ENCODE peak calls at places on chromosomes 12 and 14, in six cellular contexts. Q, D, H, I, Y and G are unnamed samples.

GRCh38 chr12:107670999-107671643 is 14.5 kb upstream of the PWP1 start:
- DNase-seq in Q (no peak), D (no peak), H (peak), I (peak), Y (no peak), G (no peak)

GRCh38 chr12:68221497-68221896 is 4.1 kb downstream of the IL26 start:
- DNase-seq in Q (no peak), D (no peak), H (no peak), I (no peak), Y (no peak), G (no peak)

GRCh38 chr12:46965880-46966279 is 113.5 kb upstream of the PCED1B start:
- DNase-seq in Q (no peak), D (no peak), H (no peak), I (no peak), Y (no peak), G (no peak)

GRCh38 chr14:54487771-54488170 is 1.0 kb downstream of the GMFB start:
- DNase-seq in Q (no peak), D (no peak), H (peak), I (no peak), Y (no peak), G (peak)

GRCh38 chr12:5796171-5797091 is 148.6 kb downstream of the ANO2 start:
- DNase-seq in Q (no peak), D (no peak), H (no peak), I (peak), Y (no peak), G (no peak)

GRCh38 chr12:47813491-47814196 is 6.1 kb downstream of the HDAC7 start:
- DNase-seq in Q (no peak), D (no peak), H (no peak), I (peak), Y (no peak), G (no peak)

GRCh38 chr14:69637503-69638030 is 26.2 kb downstream of the SUSD6 start:
- DNase-seq in Q (no peak), D (no peak), H (no peak), I (peak), Y (no peak), G (no peak)

GRCh38 chr14:39452680-39453079 is 20.4 kb upstream of the FBXO33 start:
- DNase-seq in Q (no peak), D (no peak), H (no peak), I (no peak), Y (no peak), G (no peak)

GRCh38 chr14:78700236-78700635 is 530.1 kb downstream of the NRXN3 start:
- DNase-seq in Q (no peak), D (no peak), H (peak), I (no peak), Y (no peak), G (no peak)

GRCh38 chr12:26863515-26863914 is 30.5 kb upstream of the ITPR2 start:
- DNase-seq in Q (no peak), D (no peak), H (peak), I (peak), Y (no peak), G (no peak)

GRCh38 chr12:116102019-116102418 is 175.5 kb downstream of the MED13L start:
- DNase-seq in Q (no peak), D (no peak), H (no peak), I (no peak), Y (no peak), G (peak)

GRCh38 chr14:96479435-96480146 is 22.6 kb upstream of the PAPOLA start:
- DNase-seq in Q (no peak), D (no peak), H (no peak), I (no peak), Y (no peak), G (no peak)

GRCh38 chr12:29486972-29487371 is 10.5 kb downstream of the OVCH1 start:
- DNase-seq in Q (no peak), D (no peak), H (no peak), I (no peak), Y (no peak), G (no peak)

GRCh38 chr14:74712499-74713394 is at the start of the genes AREL1 and FCF1:
- DNase-seq in Q (peak), D (no peak), H (peak), I (peak), Y (peak), G (no peak)

GRCh38 chr12:94384030-94384429 is 75.6 kb downstream of the CEP83 start:
- DNase-seq in Q (no peak), D (no peak), H (no peak), I (no peak), Y (no peak), G (no peak)

GRCh38 chr14:22276913-22277816 is 311.9 kb downstream of the DAD1 start:
- DNase-seq in Q (no peak), D (no peak), H (peak), I (no peak), Y (peak), G (no peak)

GRCh38 chr14:71527807-71528206 is 404.4 kb upstream of the RGS6 start:
- DNase-seq in Q (no peak), D (no peak), H (no peak), I (no peak), Y (no peak), G (no peak)